ENCODE peak calls at places on chromosomes 7 and 10, in nine cellular contexts. E is IMR-90, Y is WTC11, K is mucosa of descending colon, I is RWPE1, C is left ventricle myocardium inferior, R is lower lobe of right lung, O is endodermal cell, L is bronchial epithelial cell. X is an unnamed sample.

GRCh38 chr10:106795619-106796018 is 368.9 kb downstream of the SORCS1 start:
- DNase-seq in E (no peak), Y (peak; percentile 48), K (peak; percentile 36), I (peak; percentile 26), C (peak; percentile 24), R (no peak), O (peak; percentile 76), L (no peak), X (no peak)

GRCh38 chr7:141685285-141686035 is 16.5 kb downstream of the DENND11 start:
- DNase-seq in E (no peak), Y (no peak), K (no peak), I (no peak), C (no peak), R (no peak), O (no peak), L (no peak), X (no peak)

GRCh38 chr7:18675579-18675978 is 180.0 kb downstream of the HDAC9 start:
- DNase-seq in E (no peak), Y (no peak), K (no peak), I (no peak), C (no peak), R (no peak), O (no peak), L (no peak), X (no peak)

GRCh38 chr7:66443946-66444345 is 184.7 kb upstream of the KCTD7 start:
- DNase-seq in E (no peak), Y (no peak), K (no peak), I (no peak), C (no peak), R (no peak), O (no peak), L (no peak), X (no peak)

GRCh38 chr7:39421661-39422060 is 144.5 kb upstream of the YAE1 start:
- DNase-seq in E (no peak), Y (no peak), K (no peak), I (no peak), C (no peak), R (no peak), O (no peak), L (no peak), X (no peak)

GRCh38 chr7:44764081-44764480 is 15.4 kb downstream of the ZMIZ2 start:
- DNase-seq in E (no peak), Y (no peak), K (no peak), I (no peak), C (no peak), R (no peak), O (no peak), L (no peak), X (no peak)

GRCh38 chr7:40151504-40151903 is 16.7 kb downstream of the SUGCT start:
- DNase-seq in E (no peak), Y (no peak), K (no peak), I (no peak), C (no peak), R (no peak), O (no peak), L (no peak), X (no peak)

GRCh38 chr7:157462840-157463239 is 126.0 kb downstream of the DNAJB6 start:
- DNase-seq in E (no peak), Y (no peak), K (no peak), I (no peak), C (peak; percentile 3), R (peak; percentile 19), O (no peak), L (no peak), X (no peak)

GRCh38 chr7:7489546-7489945 is 46.1 kb downstream of the COL28A1 start:
- DNase-seq in E (no peak), Y (no peak), K (no peak), I (no peak), C (no peak), R (no peak), O (no peak), L (peak; percentile 29), X (no peak)

GRCh38 chr10:11018830-11019692 is 1.4 kb downstream of the CELF2 start:
- DNase-seq in E (no peak), Y (no peak), K (no peak), I (no peak), C (no peak), R (no peak), O (no peak), L (no peak), X (no peak)

GRCh38 chr7:101880536-101881443 is 63.4 kb downstream of the CUX1 start:
- DNase-seq in E (peak; percentile 42), Y (no peak), K (no peak), I (peak; percentile 28), C (no peak), R (no peak), O (no peak), L (peak; percentile 85), X (no peak)

GRCh38 chr7:108581655-108582491 is 12.2 kb downstream of the DNAJB9 start:
- DNase-seq in E (no peak), Y (no peak), K (no peak), I (no peak), C (no peak), R (no peak), O (peak; percentile 56), L (no peak), X (no peak)

GRCh38 chr7:21365866-21366624 is 61.8 kb upstream of the SP4 start:
- DNase-seq in E (peak; percentile 30), Y (no peak), K (peak; percentile 30), I (peak; percentile 79), C (no peak), R (no peak), O (no peak), L (peak; percentile 98), X (no peak)

GRCh38 chr10:103355906-103356599 is 5.1 kb upstream of the PCGF6 start:
- DNase-seq in E (no peak), Y (no peak), K (no peak), I (no peak), C (no peak), R (no peak), O (no peak), L (no peak), X (no peak)

GRCh38 chr10:103350175-103350521 is 792 bp downstream of the PCGF6 start:
- DNase-seq in E (no peak), Y (no peak), K (no peak), I (no peak), C (no peak), R (no peak), O (no peak), L (no peak), X (no peak)

GRCh38 chr10:103350522-103351260 is at the start of gene PCGF6:
- DNase-seq in E (peak; percentile 64), Y (peak; percentile 93), K (peak; percentile 78), I (peak; percentile 94), C (peak; percentile 85), R (peak; percentile 85), O (peak; percentile 97), L (peak; percentile 42), X (peak; percentile 78)

DNA sequence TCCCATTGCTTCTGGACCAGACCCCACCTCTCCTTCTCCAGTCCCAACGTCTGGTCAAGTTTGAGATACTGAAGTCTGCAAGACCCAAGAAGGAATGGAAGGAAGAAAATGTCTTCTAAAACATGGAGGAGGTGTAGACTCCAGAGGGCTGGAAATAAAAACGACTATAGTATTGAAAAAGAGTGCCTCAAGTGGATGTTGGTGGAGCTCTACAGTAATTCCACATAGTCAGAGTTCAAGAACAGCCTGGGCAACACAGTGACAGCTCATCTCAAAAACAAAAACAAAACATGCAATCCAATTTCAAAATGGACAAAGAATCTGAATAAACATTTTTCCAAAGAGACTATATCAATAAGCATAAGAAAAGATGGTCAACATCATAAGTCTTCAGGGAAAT is 2.3 kb upstream of the PCGF6 start:
- DNase-seq in E (no peak), Y (no peak), K (no peak), I (no peak), C (no peak), R (no peak), O (no peak), L (no peak), X (no peak)
- TF ChIP-seq CTCF in E (no peak), Y (no peak), K (no peak), I (no peak), C (no peak), R (no peak), O (peak; percentile 34), L (no peak), X (no peak)

GRCh38 chr7:2143450-2143849 is 89.3 kb downstream of the MAD1L1 start:
- DNase-seq in E (no peak), Y (no peak), K (no peak), I (no peak), C (no peak), R (no peak), O (no peak), L (no peak), X (no peak)

GRCh38 chr7:2140216-2140870 is 92.4 kb downstream of the MAD1L1 start:
- DNase-seq in E (no peak), Y (no peak), K (no peak), I (no peak), C (no peak), R (no peak), O (no peak), L (no peak), X (no peak)

GRCh38 chr7:2141011-2141410 is 91.7 kb downstream of the MAD1L1 start:
- DNase-seq in E (no peak), Y (no peak), K (no peak), I (no peak), C (no peak), R (no peak), O (no peak), L (no peak), X (no peak)

GRCh38 chr7:2142386-2142785 is 90.4 kb downstream of the MAD1L1 start:
- DNase-seq in E (no peak), Y (no peak), K (no peak), I (no peak), C (peak; percentile 68), R (no peak), O (no peak), L (no peak), X (no peak)

GRCh38 chr7:2141656-2142055 is 91.1 kb downstream of the MAD1L1 start:
- DNase-seq in E (no peak), Y (no peak), K (no peak), I (no peak), C (no peak), R (no peak), O (no peak), L (no peak), X (no peak)
- TF ChIP-seq CTCF in E (no peak), Y (no peak), K (no peak), I (no peak), C (no peak), R (no peak), O (peak; percentile 45), L (peak; percentile 1), X (no peak)

DNA sequence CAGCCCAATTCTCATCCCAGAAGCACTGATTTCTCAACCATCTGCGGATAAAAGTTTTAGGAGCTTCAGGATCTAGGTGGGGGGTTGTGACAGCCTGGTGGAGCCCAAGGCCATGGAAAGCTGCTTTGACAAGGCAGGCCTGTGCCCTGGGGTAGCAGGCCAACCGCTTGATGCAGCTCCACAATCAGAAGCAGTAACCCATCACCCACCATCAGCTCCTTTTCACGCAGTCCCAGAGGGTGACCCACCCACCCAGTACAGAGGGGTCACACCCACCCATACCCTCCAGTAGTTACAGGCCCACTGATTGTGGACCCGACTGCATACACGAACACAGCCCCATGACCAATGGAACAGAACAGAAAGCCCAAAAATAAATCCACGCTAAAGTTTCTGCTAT is 253.9 kb downstream of the AHR start:
- DNase-seq in E (no peak), Y (no peak), K (no peak), I (no peak), C (no peak), R (no peak), O (no peak), L (no peak), X (no peak)
- TF ChIP-seq CTCF in E (no peak), Y (no peak), K (no peak), I (no peak), C (no peak), R (no peak), O (no peak), L (no peak), X (no peak)

GRCh38 chr7:151124205-151124880 is 38.1 kb downstream of the AGAP3 start:
- DNase-seq in E (no peak), Y (no peak), K (no peak), I (no peak), C (no peak), R (no peak), O (no peak), L (no peak), X (no peak)
- TF ChIP-seq CTCF in E (no peak), Y (peak; percentile 16), K (no peak), I (peak; percentile 13), C (no peak), R (no peak), O (no peak), L (no peak), X (peak; percentile 2)